ENCODE peak calls at places on chromosomes 16 and 17, in six cellular contexts. I is ureter; H is HS-5; J is stimulated activated CD4-positive, alpha-beta T cell treated with anti-CD3 and anti-CD28 coated beads, Interleukin-2, amount 100 ng/mL, for 24 hours; L is thoracic aorta; W is mucosa of gallbladder. E is an unnamed sample.

GRCh38 chr16:74888227-74888862 is 96.6 kb downstream of the WDR59 start:
- DNase-seq in I (no peak), H (no peak), J (no peak), L (no peak), W (no peak), E (no peak)

GRCh38 chr17:73592531-73592961 is 51.7 kb downstream of the SDK2 start:
- DNase-seq in I (no peak), H (no peak), J (peak), L (no peak), W (no peak), E (no peak)

GRCh38 chr17:75625813-75626486 is 7.3 kb upstream of the SMIM5 start:
- DNase-seq in I (no peak), H (no peak), J (peak), L (no peak), W (no peak), E (no peak)

GRCh38 chr17:59357929-59358328 is 26.5 kb downstream of the YPEL2 start:
- DNase-seq in I (no peak), H (peak), J (no peak), L (no peak), W (no peak), E (no peak)

GRCh38 chr17:78665952-78666920 is 89.0 kb upstream of the DNAH17 start:
- DNase-seq in I (no peak), H (no peak), J (peak), L (no peak), W (peak), E (peak)

GRCh38 chr17:45131616-45132301 is 556 bp downstream of the PLCD3 start:
- DNase-seq in I (peak), H (no peak), J (peak), L (no peak), W (no peak), E (peak)

GRCh38 chr17:78364436-78365281 is 4.8 kb upstream of the SOCS3 start:
- DNase-seq in I (no peak), H (no peak), J (no peak), L (no peak), W (no peak), E (no peak)

GRCh38 chr16:48231675-48232214 is 12.4 kb upstream of the LONP2 start:
- DNase-seq in I (no peak), H (no peak), J (no peak), L (no peak), W (no peak), E (no peak)

GRCh38 chr16:89749637-89750036 is 28.3 kb downstream of the ZNF276 start:
- DNase-seq in I (peak), H (no peak), J (no peak), L (no peak), W (peak), E (no peak)

GRCh38 chr17:45579529-45580495 is 89.3 kb upstream of the PLEKHM1 start:
- DNase-seq in I (no peak), H (no peak), J (no peak), L (no peak), W (no peak), E (no peak)

GRCh38 chr16:68234188-68235104 is 1.5 kb downstream of the ESRP2 start:
- DNase-seq in I (peak), H (no peak), J (no peak), L (no peak), W (peak), E (no peak)

GRCh38 chr17:32341141-32341856 is 674 bp downstream of the C17orf75 start:
- DNase-seq in I (no peak), H (no peak), J (peak), L (no peak), W (no peak), E (no peak)